ENCODE peak calls at places on chromosomes 5 and 9, in seven cellular contexts. K, R, T, A, Y, H and I are unnamed samples.

GRCh38 chr5:40410231-40410861 is 269.4 kb upstream of the PTGER4 start:
- DNase-seq in Y (no peak), R (peak), A (peak), T (no peak), H (peak), K (peak), I (no peak)

GRCh38 chr5:14131855-14132503 is 11.2 kb upstream of the TRIO start:
- DNase-seq in K (no peak), H (no peak), Y (no peak), A (no peak), R (no peak), T (no peak), I (no peak)

GRCh38 chr5:115557667-115558387 is 13.3 kb upstream of the FEM1C start:
- DNase-seq in T (no peak), Y (no peak), K (no peak), R (peak), H (no peak), A (peak), I (no peak)

GRCh38 chr9:108850293-108850897 is 5.4 kb downstream of the ACTL7B start:
- DNase-seq in T (no peak), A (peak), R (peak), H (no peak), Y (no peak), K (no peak), I (no peak)

GRCh38 chr5:78549043-78549442 is 99.5 kb downstream of the LHFPL2 start:
- DNase-seq in K (no peak), H (no peak), R (peak), Y (no peak), A (peak), T (no peak), I (no peak)

GRCh38 chr9:127566351-127567001 is 45.6 kb upstream of the STXBP1 start:
- DNase-seq in R (no peak), Y (no peak), A (no peak), H (no peak), K (no peak), T (no peak), I (no peak)

GRCh38 chr9:116592926-116593325 is 94.2 kb upstream of the TRIM32 start:
- DNase-seq in R (peak), Y (no peak), K (no peak), T (no peak), A (no peak), H (no peak), I (no peak)

GRCh38 chr9:76652894-76653293 is 111.3 kb upstream of the PCA3 start:
- DNase-seq in A (peak), Y (no peak), K (no peak), R (peak), H (no peak), T (no peak), I (no peak)